ENCODE peak calls at places on chromosomes 11 and 22, in four cellular contexts. G, U, I and V are unnamed samples.

GRCh38 chr11:18624161-18624560 is 10.0 kb downstream of the SPTY2D1 start:
- DNase-seq in G (no peak), U (no peak), I (no peak), V (no peak)

GRCh38 chr11:41256060-41256459 is 203.4 kb downstream of the LRRC4C start:
- DNase-seq in U (no peak), G (no peak), I (no peak), V (no peak)

GRCh38 chr22:46575915-46576555 is 38.6 kb upstream of the CELSR1 start:
- DNase-seq in I (no peak), G (no peak), U (peak; percentile 21), V (no peak)

GRCh38 chr22:20577549-20577975 is 70.2 kb downstream of the MED15 start:
- DNase-seq in U (peak; percentile 76), G (no peak), I (no peak), V (no peak)

GRCh38 chr11:17343907-17344306 is 7.7 kb upstream of the NCR3LG1 start:
- DNase-seq in U (no peak), G (no peak), I (no peak), V (no peak)

GRCh38 chr22:19275919-19276600 is 15.5 kb downstream of the CLTCL1 start:
- DNase-seq in U (peak; percentile 70), I (no peak), G (no peak), V (no peak)

GRCh38 chr11:20238712-20239111 is 78.4 kb upstream of the DBX1 start:
- DNase-seq in G (no peak), I (no peak), U (no peak), V (no peak)

GRCh38 chr11:130323452-130324448 is 9.0 kb upstream of the ZBTB44 start:
- DNase-seq in U (no peak), G (no peak), I (no peak), V (no peak)

GRCh38 chr11:34438529-34439507 is at the start of gene CAT:
- DNase-seq in U (peak; percentile 99), I (peak; percentile 92), G (peak; percentile 96), V (peak; percentile 93)

GRCh38 chr11:117823294-117823940 is 1.1 kb downstream of the FXYD2 start:
- DNase-seq in G (no peak), I (no peak), U (peak; percentile 21), V (no peak)

GRCh38 chr22:49992921-49993648 is 19.5 kb downstream of the IL17REL start:
- DNase-seq in G (peak; percentile 77), I (peak; percentile 49), U (peak; percentile 65), V (no peak)

GRCh38 chr22:48803993-48804810 is 1023.5 kb downstream of the BRD1 start:
- DNase-seq in G (no peak), I (no peak), U (no peak), V (no peak)

GRCh38 chr11:104333977-104334376 is 170.0 kb upstream of the PDGFD start:
- DNase-seq in G (no peak), I (peak; percentile 7), U (peak; percentile 4), V (no peak)

GRCh38 chr11:104338186-104338585 is 174.2 kb upstream of the PDGFD start:
- DNase-seq in I (no peak), U (no peak), G (no peak), V (no peak)

GRCh38 chr11:104343578-104343977 is 179.6 kb upstream of the PDGFD start:
- DNase-seq in G (no peak), U (no peak), I (no peak), V (no peak)

GRCh38 chr11:104337273-104337672 is 173.3 kb upstream of the PDGFD start:
- DNase-seq in G (no peak), U (no peak), I (no peak), V (no peak)

GRCh38 chr11:104339383-104339831 is 175.5 kb upstream of the PDGFD start:
- DNase-seq in G (no peak), U (no peak), I (no peak), V (no peak)
- TF ChIP-seq TARDBP in G (no peak), U (no peak), I (no peak), V (no peak)

GRCh38 chr11:40162901-40163300 is 1296.6 kb downstream of the LRRC4C start:
- DNase-seq in U (no peak), I (no peak), G (no peak), V (no peak)

GRCh38 chr11:40166892-40167291 is 1292.6 kb downstream of the LRRC4C start:
- DNase-seq in I (no peak), G (no peak), U (no peak), V (no peak)

GRCh38 chr11:40170076-40170475 is 1289.4 kb downstream of the LRRC4C start:
- DNase-seq in U (no peak), I (peak; percentile 4), G (no peak), V (peak; percentile 16)

GRCh38 chr11:40168461-40168860 is 1291.0 kb downstream of the LRRC4C start:
- DNase-seq in G (no peak), U (no peak), I (no peak), V (peak; percentile 72)
- TF ChIP-seq TARDBP in G (no peak), U (no peak), I (no peak), V (no peak)

DNA sequence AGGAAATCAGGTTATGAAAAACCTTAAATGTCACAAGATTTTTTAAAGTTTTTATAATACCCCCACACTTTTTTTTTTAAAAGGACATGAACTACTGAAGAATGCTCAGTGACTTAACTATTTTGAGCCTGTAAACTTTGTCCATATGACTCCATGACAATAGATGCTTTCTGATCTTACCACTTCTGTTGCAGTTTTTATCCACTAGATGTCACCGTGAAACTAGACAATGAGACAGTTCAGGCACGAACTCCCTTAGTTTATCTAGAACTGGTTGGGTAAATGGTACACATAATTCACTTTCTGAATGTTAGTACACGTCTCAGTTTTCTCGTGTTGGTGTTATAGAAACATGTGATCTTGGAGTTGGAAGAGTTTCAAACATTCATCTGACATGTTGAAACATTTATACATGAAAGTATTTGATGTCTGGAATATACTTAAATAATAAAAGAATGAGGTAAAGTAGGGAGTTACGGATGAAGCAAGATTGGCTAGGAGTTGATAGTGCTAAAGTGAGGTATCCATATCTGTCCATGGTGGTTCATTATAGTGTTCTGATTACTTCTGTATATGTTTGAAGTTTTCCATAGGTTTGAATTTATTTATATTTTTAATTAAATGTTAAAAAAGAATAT is 8.1 kb downstream of the CCDC15 start:
- DNase-seq in G (peak; percentile 60), I (peak; percentile 78), U (peak; percentile 77), V (peak; percentile 51)
- TF ChIP-seq TARDBP in G (no peak), I (no peak), U (no peak), V (no peak)

DNA sequence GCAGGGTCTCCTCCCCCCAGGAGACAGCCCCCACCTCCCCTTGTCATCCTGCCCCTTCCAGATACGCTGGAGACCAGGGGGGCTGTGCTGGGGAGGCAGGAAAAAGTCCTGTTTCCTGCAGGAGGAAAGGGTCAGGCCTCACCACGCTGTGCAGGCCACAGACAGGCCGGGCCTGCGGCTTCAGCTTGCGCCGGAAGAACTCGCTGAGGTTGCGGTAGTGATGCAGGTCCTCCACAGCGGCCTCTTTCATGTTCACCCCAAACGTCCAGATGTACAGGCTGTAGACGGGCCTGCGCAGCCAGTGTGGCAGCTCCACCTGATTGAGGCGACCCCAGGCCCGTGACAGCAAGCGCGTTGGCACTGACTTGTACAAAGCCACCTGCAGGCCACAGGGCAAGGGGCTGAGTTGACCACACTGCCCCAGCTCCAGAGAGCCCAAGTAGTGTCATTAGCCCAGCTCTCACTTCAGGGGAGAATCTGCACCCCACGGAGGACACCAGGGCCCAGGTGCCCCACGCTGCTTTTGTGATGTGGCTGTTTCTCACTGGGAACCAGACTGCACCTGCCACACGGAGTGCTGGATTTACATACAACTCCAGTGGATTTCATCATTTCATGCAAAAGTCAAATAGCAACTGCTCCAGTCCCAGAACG is 40.4 kb downstream of the PISD start:
- DNase-seq in G (no peak), U (no peak), I (no peak), V (no peak)
- TF ChIP-seq TARDBP in G (no peak), U (no peak), I (no peak), V (no peak)

DNA sequence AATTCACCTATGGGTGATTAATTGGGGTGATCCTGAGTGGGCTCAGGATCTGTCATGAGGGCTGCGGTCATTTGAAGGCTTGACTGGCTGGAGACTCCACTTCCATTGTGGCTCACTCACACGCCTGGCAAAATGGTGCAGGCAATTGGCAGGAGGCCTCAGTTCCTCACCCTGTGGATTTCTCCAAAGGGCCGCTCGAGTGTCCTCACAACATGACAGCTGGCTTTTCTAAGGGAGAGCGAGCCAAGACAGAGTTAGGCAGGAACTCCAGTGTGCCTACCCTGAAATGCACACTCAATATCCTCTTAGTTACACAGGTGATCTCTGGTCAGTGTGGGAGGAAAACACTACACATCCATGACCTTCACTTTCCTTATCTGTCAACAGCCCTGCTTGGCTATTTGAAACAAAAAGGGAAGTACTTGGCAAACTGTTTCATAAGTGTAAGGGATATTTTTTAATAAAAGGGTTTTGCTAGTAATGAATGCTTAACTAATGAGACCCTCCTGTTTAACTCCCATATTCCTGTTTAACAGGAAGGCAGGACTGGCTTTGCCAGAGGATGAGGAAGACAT is 25.7 kb downstream of the OSBP2 start:
- DNase-seq in U (peak; percentile 25), G (no peak), I (no peak), V (no peak)
- TF ChIP-seq TARDBP in U (no peak), G (no peak), I (no peak), V (no peak)

GRCh38 chr22:39707351-39707750 is 136.8 kb downstream of the CACNA1I start:
- DNase-seq in I (no peak), U (no peak), G (no peak), V (no peak)

GRCh38 chr22:39705386-39705785 is 134.8 kb downstream of the CACNA1I start:
- DNase-seq in U (no peak), G (no peak), I (no peak), V (no peak)

GRCh38 chr22:39700565-39700964 is 130.0 kb downstream of the CACNA1I start:
- DNase-seq in U (no peak), I (no peak), G (no peak), V (no peak)

GRCh38 chr22:39706406-39707150 is 136.0 kb downstream of the CACNA1I start:
- DNase-seq in I (no peak), U (peak; percentile 34), G (no peak), V (no peak)

GRCh38 chr22:39703890-39704658 is 133.5 kb downstream of the CACNA1I start:
- DNase-seq in G (no peak), U (no peak), I (no peak), V (no peak)
- TF ChIP-seq TARDBP in G (no peak), U (no peak), I (no peak), V (no peak)